ENCODE peak calls at places on chromosomes 6 and 20, in seven cellular contexts. U, Z, M, E, L, J and K are unnamed samples.

GRCh38 chr20:10558635-10559187 is 115.1 kb downstream of the JAG1 start:
- DNase-seq in J (peak; percentile 29), U (no peak), Z (peak; percentile 99), E (no peak), L (peak; percentile 92), M (no peak), K (peak; percentile 21)

GRCh38 chr20:45959956-45960630 is 11.9 kb downstream of the ZNF335 start:
- DNase-seq in E (peak; percentile 11), Z (no peak), J (no peak), M (no peak), L (no peak), U (no peak), K (no peak)

GRCh38 chr6:17086469-17086868 is 15.4 kb upstream of the STMND1 start:
- DNase-seq in L (peak; percentile 78), M (no peak), J (peak; percentile 68), Z (peak; percentile 83), E (peak; percentile 45), U (no peak), K (peak; percentile 46)

GRCh38 chr6:52839124-52840055 is 1.2 kb downstream of the GSTA5 start:
- DNase-seq in U (peak; percentile 50), L (peak; percentile 75), Z (peak; percentile 62), E (peak; percentile 82), J (peak; percentile 93), M (peak; percentile 48), K (peak; percentile 95)

GRCh38 chr6:158654960-158655485 is 5.2 kb downstream of the SYTL3 start:
- DNase-seq in M (no peak), L (peak; percentile 87), Z (peak; percentile 79), E (no peak), U (no peak), J (no peak), K (peak; percentile 87)

GRCh38 chr20:62668441-62669027 is 26.2 kb downstream of the SLCO4A1 start:
- DNase-seq in Z (peak; percentile 74), U (peak; percentile 44), E (peak; percentile 73), J (peak; percentile 77), L (peak; percentile 79), M (peak; percentile 70), K (peak; percentile 79)

GRCh38 chr20:14951707-14952106 is 614.3 kb upstream of the FLRT3 start:
- DNase-seq in M (no peak), Z (no peak), U (no peak), L (peak; percentile 86), J (peak; percentile 75), E (no peak), K (no peak)

GRCh38 chr20:12970372-12970821 is 38.4 kb upstream of the SPTLC3 start:
- DNase-seq in E (no peak), M (peak; percentile 15), J (peak; percentile 60), L (peak; percentile 60), U (no peak), Z (peak; percentile 51), K (peak; percentile 25)

GRCh38 chr6:166563805-166564204 is 22.7 kb downstream of the RAMACL start:
- DNase-seq in L (no peak), Z (no peak), U (no peak), J (no peak), E (no peak), M (no peak), K (no peak)

GRCh38 chr6:89183294-89183693 is 33.9 kb downstream of the GABRR1 start:
- DNase-seq in L (no peak), J (no peak), U (no peak), M (no peak), E (no peak), Z (no peak), K (no peak)

GRCh38 chr6:89180112-89180511 is 34.3 kb downstream of the PM20D2 start:
- DNase-seq in L (no peak), E (no peak), J (no peak), U (no peak), Z (no peak), M (no peak), K (no peak)

GRCh38 chr6:89186762-89187161 is 30.4 kb downstream of the GABRR1 start:
- DNase-seq in J (no peak), Z (no peak), E (no peak), U (no peak), L (no peak), M (no peak), K (no peak)

GRCh38 chr6:89184344-89184743 is 32.8 kb downstream of the GABRR1 start:
- DNase-seq in L (no peak), Z (no peak), M (no peak), U (no peak), J (no peak), E (no peak), K (no peak)

GRCh38 chr6:89180971-89181370 is 35.1 kb downstream of the PM20D2 start:
- DNase-seq in M (no peak), U (no peak), L (no peak), J (no peak), Z (no peak), E (no peak), K (no peak)
- H2BK5ac ChIP-seq in M (no peak overlapping the region), U (no peak overlapping the region), L (no peak overlapping the region), J (no peak overlapping the region), Z (no peak overlapping the region), E (no peak overlapping the region), K (no peak overlapping the region)

DNA sequence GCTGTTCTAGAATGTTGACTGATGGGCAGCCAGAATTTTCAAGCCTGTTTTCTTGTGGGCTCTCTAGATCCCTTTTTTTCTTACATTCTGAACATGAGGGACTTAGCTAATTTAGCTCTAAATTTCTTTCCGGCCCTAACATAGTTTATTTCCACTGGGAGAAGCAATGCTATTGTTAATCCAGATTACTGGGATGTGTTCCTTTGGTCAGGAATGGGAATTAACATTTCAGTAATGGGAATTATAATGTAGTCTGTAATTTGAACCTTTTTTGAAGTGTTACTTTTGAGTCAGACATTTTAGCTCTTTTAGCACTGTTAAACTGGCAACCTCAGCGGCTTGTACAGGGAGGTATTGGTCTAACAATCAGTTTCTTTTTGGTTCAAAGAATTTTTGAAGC is 7.5 kb downstream of the ZFAND3 start:
- DNase-seq in J (no peak), L (no peak), E (no peak), M (no peak), Z (no peak), U (no peak), K (no peak)
- H4K8ac ChIP-seq in J (no peak overlapping the region), L (no peak overlapping the region), E (no peak overlapping the region), M (no peak overlapping the region), Z (no peak overlapping the region), U (no peak overlapping the region), K (no peak overlapping the region)

DNA sequence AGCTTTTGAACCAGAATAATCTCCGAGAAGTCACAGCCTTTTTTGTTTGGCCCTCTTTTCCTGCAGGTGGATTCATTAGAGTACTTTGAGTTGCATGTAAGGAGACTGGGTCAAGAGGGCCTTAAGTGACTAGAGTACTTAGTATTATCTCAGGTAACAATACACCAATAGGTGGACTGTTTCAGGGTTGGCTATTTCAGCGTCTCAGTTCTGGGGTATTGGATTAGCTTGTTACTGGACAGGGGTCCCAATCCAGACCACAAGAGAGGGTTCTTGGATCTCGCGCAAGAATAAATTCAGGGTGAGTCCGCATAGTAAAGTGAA is 47.3 kb upstream of the SLC9A8 start:
- DNase-seq in M (no peak), Z (no peak), J (no peak), E (no peak), L (no peak), U (no peak), K (no peak)
- H3K4me1 ChIP-seq in M (peaks cover 10% of the 10 kb centered on the region), Z (peaks cover 5% of the 10 kb centered on the region), J (peaks cover 5% of the 10 kb centered on the region), E (peaks cover 19% of the 10 kb centered on the region), L (no peaks in the 10 kb centered on the region), U (peaks cover 4% of the 10 kb centered on the region), K (peaks cover 15% of the 10 kb centered on the region)

DNA sequence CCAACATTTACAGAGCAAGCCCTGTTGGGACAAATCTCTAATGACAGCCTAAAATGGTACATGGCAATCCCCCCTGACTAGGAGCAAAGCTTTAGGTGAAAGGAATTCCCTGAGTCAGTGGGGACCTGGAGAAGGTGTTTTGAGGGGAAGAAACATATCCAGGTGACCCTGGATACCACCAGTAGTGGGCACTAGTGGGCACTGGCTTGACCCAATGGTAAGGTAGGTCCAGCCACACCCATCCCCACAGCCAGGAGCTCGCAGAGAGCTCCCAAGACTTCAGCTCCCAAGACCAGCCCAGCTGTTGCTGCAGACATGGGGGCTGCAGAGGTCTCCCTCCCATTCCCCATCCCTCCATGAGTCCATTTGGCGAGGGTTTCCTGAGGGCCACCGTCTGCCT is 19.5 kb downstream of the GRM4 start:
- DNase-seq in M (no peak), L (no peak), J (no peak), U (no peak), Z (no peak), E (no peak), K (no peak)
- H2BK5ac ChIP-seq in M (no peak overlapping the region), L (no peak overlapping the region), J (no peak overlapping the region), U (no peak overlapping the region), Z (no peak overlapping the region), E (no peak overlapping the region), K (no peak overlapping the region)

DNA sequence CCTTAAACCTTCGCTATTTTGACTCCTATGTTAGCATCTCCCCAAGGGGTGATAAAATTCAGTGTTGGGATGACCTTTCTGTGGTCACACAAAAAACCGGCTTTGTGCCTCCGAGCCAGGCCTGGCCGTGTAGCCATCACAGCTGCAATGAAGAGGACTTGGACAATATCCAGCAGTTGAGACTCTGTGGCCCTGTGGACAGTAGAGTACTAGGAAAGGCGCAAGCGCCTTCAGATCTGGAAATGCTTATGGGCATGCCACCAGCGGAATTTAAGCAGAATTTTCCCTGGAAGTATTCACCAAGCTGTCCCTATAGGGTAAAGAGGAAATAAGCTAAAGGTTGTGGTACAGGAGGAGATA is 63.3 kb upstream of the SLC2A12 start:
- DNase-seq in J (no peak), L (no peak), Z (no peak), U (no peak), M (no peak), E (no peak), K (no peak)
- H4K8ac ChIP-seq in J (no peak overlapping the region), L (no peak overlapping the region), Z (no peak overlapping the region), U (no peak overlapping the region), M (no peak overlapping the region), E (no peak overlapping the region), K (no peak overlapping the region)

GRCh38 chr20:48826064-48826463 is 1.7 kb downstream of the PREX1 start:
- DNase-seq in M (peak; percentile 62), L (no peak), E (peak; percentile 69), Z (no peak), U (peak; percentile 15), J (peak; percentile 95), K (no peak)

GRCh38 chr20:48823960-48824497 is 3.8 kb downstream of the PREX1 start:
- DNase-seq in Z (peak; percentile 65), U (no peak), M (no peak), J (no peak), L (no peak), E (no peak), K (peak; percentile 37)

GRCh38 chr20:48823476-48823875 is 4.3 kb downstream of the PREX1 start:
- DNase-seq in M (no peak), J (no peak), E (no peak), L (no peak), U (no peak), Z (no peak), K (no peak)

GRCh38 chr20:48825551-48825885 is 2.3 kb downstream of the PREX1 start:
- DNase-seq in L (no peak), E (no peak), Z (no peak), J (no peak), U (no peak), M (no peak), K (no peak)

GRCh38 chr20:48824830-48825550 is 2.8 kb downstream of the PREX1 start:
- DNase-seq in M (peak; percentile 44), E (no peak), Z (no peak), J (peak; percentile 46), L (no peak), U (no peak), K (peak; percentile 20)
- H3K4me1 ChIP-seq in M (peaks cover 29% of the 10 kb centered on the region), E (no peaks in the 10 kb centered on the region), Z (peaks cover 5% of the 10 kb centered on the region), J (peaks cover 12% of the 10 kb centered on the region), L (peaks cover 35% of the 10 kb centered on the region), U (peaks cover 4% of the 10 kb centered on the region), K (no peaks in the 10 kb centered on the region)